ENCODE peak calls at places on chromosomes 1 and 21, in six cellular contexts. One of them, this sample, is unnamed.

GRCh38 chr1:205481629-205482071 is 22.8 kb upstream of the CDK18 start:
- DNase-seq in aorta: no peak
- DNase-seq in thoracic aorta: no peak
- DNase-seq in left lung: no peak
- DNase-seq in HepG2: no peak
- DNase-seq in effector memory CD4-positive, alpha-beta T cell: peak; percentile 12
- DNase-seq in this sample: peak; percentile 41

GRCh38 chr1:15837931-15838330 is 9.6 kb upstream of the SPEN start:
- DNase-seq in aorta: peak; percentile 69
- DNase-seq in thoracic aorta: no peak
- DNase-seq in left lung: no peak
- DNase-seq in HepG2: no peak
- DNase-seq in effector memory CD4-positive, alpha-beta T cell: no peak
- DNase-seq in this sample: no peak

GRCh38 chr1:181989521-181989920 is 72.0 kb downstream of the ZNF648 start:
- DNase-seq in aorta: no peak
- DNase-seq in thoracic aorta: no peak
- DNase-seq in left lung: no peak
- DNase-seq in HepG2: no peak
- DNase-seq in effector memory CD4-positive, alpha-beta T cell: no peak
- DNase-seq in this sample: no peak

GRCh38 chr1:245979589-245979988 is 527.5 kb downstream of the SMYD3 start:
- DNase-seq in aorta: no peak
- DNase-seq in thoracic aorta: no peak
- DNase-seq in left lung: no peak
- DNase-seq in HepG2: no peak
- DNase-seq in effector memory CD4-positive, alpha-beta T cell: no peak
- DNase-seq in this sample: no peak

GRCh38 chr1:93021539-93022134 is 57.4 kb upstream of the MTF2 start:
- DNase-seq in aorta: no peak
- DNase-seq in thoracic aorta: no peak
- DNase-seq in left lung: no peak
- DNase-seq in HepG2: peak; percentile 42
- DNase-seq in effector memory CD4-positive, alpha-beta T cell: no peak
- DNase-seq in this sample: peak; percentile 53

GRCh38 chr1:209335090-209335692 is 248.3 kb upstream of the CAMK1G start:
- DNase-seq in aorta: no peak
- DNase-seq in thoracic aorta: no peak
- DNase-seq in left lung: no peak
- DNase-seq in HepG2: peak; percentile 3
- DNase-seq in effector memory CD4-positive, alpha-beta T cell: no peak
- DNase-seq in this sample: no peak

GRCh38 chr1:117235863-117236465 is 25.2 kb upstream of the VTCN1 start:
- DNase-seq in aorta: no peak
- DNase-seq in thoracic aorta: no peak
- DNase-seq in left lung: no peak
- DNase-seq in HepG2: no peak
- DNase-seq in effector memory CD4-positive, alpha-beta T cell: no peak
- DNase-seq in this sample: no peak

GRCh38 chr1:116168277-116169032 is 57.3 kb downstream of the MAB21L3 start:
- DNase-seq in aorta: peak; percentile 96
- DNase-seq in thoracic aorta: no peak
- DNase-seq in left lung: peak; percentile 94
- DNase-seq in HepG2: no peak
- DNase-seq in effector memory CD4-positive, alpha-beta T cell: peak; percentile 66
- DNase-seq in this sample: peak; percentile 78

GRCh38 chr1:248858096-248858890 is 592 bp downstream of the ZNF692 start:
- DNase-seq in aorta: peak; percentile 88
- DNase-seq in thoracic aorta: no peak
- DNase-seq in left lung: peak; percentile 92
- DNase-seq in HepG2: peak; percentile 63
- DNase-seq in effector memory CD4-positive, alpha-beta T cell: peak; percentile 9
- DNase-seq in this sample: no peak

GRCh38 chr1:13513063-13513884 is 529 bp downstream of the LRRC38 start:
- DNase-seq in aorta: no peak
- DNase-seq in thoracic aorta: no peak
- DNase-seq in left lung: no peak
- DNase-seq in HepG2: no peak
- DNase-seq in effector memory CD4-positive, alpha-beta T cell: no peak
- DNase-seq in this sample: no peak

DNA sequence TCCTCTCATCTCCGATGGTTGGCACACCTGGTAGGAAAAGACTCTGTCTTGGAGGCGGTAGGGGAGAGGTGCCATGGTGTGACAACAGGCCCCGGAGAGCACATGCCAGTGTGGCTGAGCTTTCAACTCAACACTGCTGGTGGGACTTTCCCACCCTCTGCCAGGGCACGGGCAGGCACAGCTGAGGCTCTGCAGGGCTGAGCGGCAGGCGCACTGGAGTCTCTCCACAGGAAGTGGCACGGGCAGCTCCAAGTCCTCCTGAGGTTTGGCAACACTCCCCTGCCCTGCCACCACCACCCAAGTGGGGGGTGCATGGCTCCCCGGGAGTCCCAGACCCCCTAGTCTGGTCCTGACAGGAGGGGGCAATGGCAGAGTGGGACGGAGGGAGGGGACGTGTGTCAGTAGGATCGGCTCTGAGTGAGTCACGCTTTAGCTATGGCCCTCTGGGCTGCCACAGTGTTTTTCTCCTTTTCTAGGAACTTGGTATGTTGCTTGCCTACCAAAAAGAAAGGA is 27.3 kb upstream of the EVA1B start:
- DNase-seq in aorta: peak; percentile 84
- DNase-seq in thoracic aorta: peak; percentile 60
- DNase-seq in left lung: peak; percentile 86
- DNase-seq in HepG2: no peak
- DNase-seq in effector memory CD4-positive, alpha-beta T cell: no peak
- DNase-seq in this sample: peak; percentile 50
- H3K27ac ChIP-seq in aorta: peak overlapping the region; percentile 92
- H3K27ac ChIP-seq in thoracic aorta: peak overlapping the region; percentile 80
- H3K27ac ChIP-seq in left lung: peak overlapping the region; percentile 75
- H3K27ac ChIP-seq in HepG2: peak overlapping the region; percentile 11
- H3K27ac ChIP-seq in effector memory CD4-positive, alpha-beta T cell: peak overlapping the region; percentile 30
- H3K27ac ChIP-seq in this sample: no peak overlapping the region

GRCh38 chr1:20017741-20018140 is 38.3 kb upstream of the PLA2G2A start:
- DNase-seq in aorta: no peak
- DNase-seq in thoracic aorta: no peak
- DNase-seq in left lung: no peak
- DNase-seq in HepG2: no peak
- DNase-seq in effector memory CD4-positive, alpha-beta T cell: no peak
- DNase-seq in this sample: no peak
- H3K4me1 ChIP-seq in aorta: no peaks in the 10 kb centered on the region
- H3K4me1 ChIP-seq in thoracic aorta: no peaks in the 10 kb centered on the region
- H3K4me1 ChIP-seq in left lung: no peaks in the 10 kb centered on the region
- H3K4me1 ChIP-seq in HepG2: no peaks in the 10 kb centered on the region
- H3K4me1 ChIP-seq in effector memory CD4-positive, alpha-beta T cell: no peaks in the 10 kb centered on the region
- H3K4me1 ChIP-seq in this sample: no peaks in the 10 kb centered on the region

DNA sequence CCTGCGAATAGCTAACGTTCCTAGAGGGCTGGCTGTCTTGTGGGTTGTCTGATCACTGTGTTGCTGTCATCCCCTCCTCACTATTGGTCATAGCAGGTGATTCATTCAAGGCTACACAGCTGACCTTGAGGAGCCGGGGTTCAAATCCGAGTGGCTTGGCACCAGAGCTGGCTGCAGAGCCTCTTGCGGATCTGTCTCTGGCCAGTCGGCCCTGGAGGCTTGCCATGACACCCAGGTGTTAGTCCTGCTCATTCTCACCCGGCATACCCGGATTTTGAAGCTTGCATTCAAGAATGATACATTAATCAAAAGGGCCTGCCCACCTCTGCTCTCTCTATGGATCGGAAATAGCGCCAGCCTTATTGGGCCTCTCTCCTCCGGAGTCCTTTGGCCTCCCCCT is 110.4 kb downstream of the DHRS3 start:
- DNase-seq in aorta: no peak
- DNase-seq in thoracic aorta: no peak
- DNase-seq in left lung: no peak
- DNase-seq in HepG2: no peak
- DNase-seq in effector memory CD4-positive, alpha-beta T cell: no peak
- DNase-seq in this sample: no peak
- H3K27ac ChIP-seq in aorta: no peak overlapping the region
- H3K27ac ChIP-seq in thoracic aorta: no peak overlapping the region
- H3K27ac ChIP-seq in left lung: no peak overlapping the region
- H3K27ac ChIP-seq in HepG2: no peak overlapping the region
- H3K27ac ChIP-seq in effector memory CD4-positive, alpha-beta T cell: no peak overlapping the region
- H3K27ac ChIP-seq in this sample: no peak overlapping the region

DNA sequence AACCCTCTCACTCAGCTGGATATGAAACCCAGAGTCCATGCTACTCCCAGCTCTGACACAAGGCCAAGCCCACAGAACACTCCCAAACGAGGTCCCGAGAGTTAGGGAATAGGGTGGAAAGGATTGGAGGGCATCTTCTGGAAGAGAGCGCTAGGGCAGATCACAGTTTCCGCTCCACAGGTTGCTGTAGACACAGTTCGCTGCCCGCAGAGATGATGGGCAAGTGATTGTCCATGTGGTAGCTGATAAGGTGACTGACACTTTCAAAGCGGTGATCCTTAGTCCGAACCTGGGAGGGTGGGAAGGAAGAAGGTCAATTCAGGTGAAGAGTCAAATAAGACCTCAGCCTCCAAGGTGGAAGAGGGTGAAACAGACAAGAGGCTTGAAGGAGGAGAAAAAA is 2.1 kb upstream of the PYGO2 start:
- DNase-seq in aorta: no peak
- DNase-seq in thoracic aorta: no peak
- DNase-seq in left lung: no peak
- DNase-seq in HepG2: no peak
- DNase-seq in effector memory CD4-positive, alpha-beta T cell: no peak
- DNase-seq in this sample: peak; percentile 22
- H3K4me1 ChIP-seq in aorta: no peaks in the 10 kb centered on the region
- H3K4me1 ChIP-seq in thoracic aorta: peaks cover 13% of the 10 kb centered on the region
- H3K4me1 ChIP-seq in left lung: peaks cover 14% of the 10 kb centered on the region
- H3K4me1 ChIP-seq in HepG2: peaks cover 53% of the 10 kb centered on the region
- H3K4me1 ChIP-seq in effector memory CD4-positive, alpha-beta T cell: peaks cover 15% of the 10 kb centered on the region
- H3K4me1 ChIP-seq in this sample: peaks cover 19% of the 10 kb centered on the region

GRCh38 chr1:148263128-148263905 is 111.2 kb upstream of the NBPF11 start:
- DNase-seq in aorta: peak; percentile 80
- DNase-seq in thoracic aorta: peak; percentile 9
- DNase-seq in left lung: peak; percentile 85
- DNase-seq in HepG2: peak; percentile 66
- DNase-seq in effector memory CD4-positive, alpha-beta T cell: peak; percentile 19
- DNase-seq in this sample: peak; percentile 57
- H3K27ac ChIP-seq in aorta: no peak overlapping the region
- H3K27ac ChIP-seq in thoracic aorta: no peak overlapping the region
- H3K27ac ChIP-seq in left lung: no peak overlapping the region
- H3K27ac ChIP-seq in HepG2: no peak overlapping the region
- H3K27ac ChIP-seq in effector memory CD4-positive, alpha-beta T cell: peak overlapping the region; percentile 62
- H3K27ac ChIP-seq in this sample: peak overlapping the region; percentile 76

DNA sequence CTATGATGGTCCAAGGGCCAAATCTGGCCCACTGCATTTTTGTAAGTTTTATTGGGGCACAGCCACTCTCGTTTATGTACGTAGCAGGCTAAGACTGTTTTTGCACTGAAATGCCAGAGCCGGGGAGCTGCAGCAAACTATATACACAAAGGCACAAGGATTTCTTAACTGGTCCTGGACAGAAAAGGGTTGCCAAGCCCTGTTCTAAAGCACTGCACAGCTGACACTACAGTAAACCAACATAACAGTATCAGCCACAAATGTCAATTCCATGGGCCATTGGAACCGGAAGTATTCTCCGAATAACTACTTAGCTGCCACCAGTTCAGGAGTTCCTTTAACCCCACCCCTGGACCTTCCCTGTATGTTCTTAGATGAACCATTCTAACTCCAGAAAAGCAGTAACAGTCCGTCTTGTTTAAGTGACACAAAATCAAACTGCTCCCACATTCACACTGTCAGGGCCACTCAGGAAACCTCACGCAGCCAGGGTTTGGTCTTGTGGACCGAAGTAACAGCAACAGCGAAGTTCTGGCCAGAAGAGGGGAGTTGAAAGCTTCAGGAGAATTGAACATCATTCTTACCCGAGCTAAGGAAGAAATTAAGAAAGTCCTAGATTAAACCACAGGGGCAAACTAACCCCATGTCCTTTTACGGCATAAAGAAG is 49.1 kb downstream of the COQ8A start:
- DNase-seq in aorta: no peak
- DNase-seq in thoracic aorta: no peak
- DNase-seq in left lung: no peak
- DNase-seq in HepG2: no peak
- DNase-seq in effector memory CD4-positive, alpha-beta T cell: no peak
- DNase-seq in this sample: no peak
- H3K4me1 ChIP-seq in aorta: peaks cover 2% of the 10 kb centered on the region
- H3K4me1 ChIP-seq in thoracic aorta: peaks cover 13% of the 10 kb centered on the region
- H3K4me1 ChIP-seq in left lung: peaks cover 12% of the 10 kb centered on the region
- H3K4me1 ChIP-seq in HepG2: peaks cover 51% of the 10 kb centered on the region
- H3K4me1 ChIP-seq in effector memory CD4-positive, alpha-beta T cell: no peaks in the 10 kb centered on the region
- H3K4me1 ChIP-seq in this sample: peaks cover 6% of the 10 kb centered on the region

GRCh38 chr21:44970766-44971671 is 31.2 kb downstream of the SLX9 start:
- DNase-seq in aorta: no peak
- DNase-seq in thoracic aorta: no peak
- DNase-seq in left lung: peak; percentile 70
- DNase-seq in HepG2: no peak
- DNase-seq in effector memory CD4-positive, alpha-beta T cell: no peak
- DNase-seq in this sample: no peak
- H3K27ac ChIP-seq in aorta: no peak overlapping the region
- H3K27ac ChIP-seq in thoracic aorta: no peak overlapping the region
- H3K27ac ChIP-seq in left lung: no peak overlapping the region
- H3K27ac ChIP-seq in HepG2: no peak overlapping the region
- H3K27ac ChIP-seq in effector memory CD4-positive, alpha-beta T cell: no peak overlapping the region
- H3K27ac ChIP-seq in this sample: no peak overlapping the region

DNA sequence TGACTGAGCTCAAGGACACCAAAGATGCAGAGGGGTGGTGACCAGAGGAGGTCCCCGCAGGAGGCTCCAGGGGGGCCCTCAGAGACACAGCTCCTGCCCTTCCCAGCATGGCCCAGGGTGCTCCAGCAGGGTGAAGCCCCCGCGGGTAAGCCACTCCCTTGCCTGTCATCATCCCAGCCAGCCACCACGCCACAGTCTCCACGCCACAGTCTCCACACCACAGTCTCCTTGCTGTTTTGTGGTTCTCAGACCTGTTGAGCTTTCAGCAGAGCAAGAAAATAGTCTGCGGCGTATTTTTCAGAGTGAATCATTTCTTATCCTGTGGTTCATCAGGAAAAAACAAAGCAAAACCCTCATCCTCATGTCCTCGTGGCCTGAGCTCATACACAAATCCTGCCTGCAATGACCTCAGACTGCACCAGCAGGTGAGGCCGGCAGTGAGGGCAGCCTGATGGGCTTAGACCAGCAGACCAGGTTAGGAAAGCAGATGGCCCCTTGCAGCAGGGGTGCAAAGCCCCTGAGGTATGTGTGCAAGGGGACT is 25.7 kb upstream of the ABCG1 start:
- DNase-seq in aorta: no peak
- DNase-seq in thoracic aorta: no peak
- DNase-seq in left lung: no peak
- DNase-seq in HepG2: no peak
- DNase-seq in effector memory CD4-positive, alpha-beta T cell: peak; percentile 55
- DNase-seq in this sample: peak; percentile 66
- H3K4me1 ChIP-seq in aorta: no peaks in the 10 kb centered on the region
- H3K4me1 ChIP-seq in thoracic aorta: no peaks in the 10 kb centered on the region
- H3K4me1 ChIP-seq in left lung: peaks cover 8% of the 10 kb centered on the region
- H3K4me1 ChIP-seq in HepG2: no peaks in the 10 kb centered on the region
- H3K4me1 ChIP-seq in effector memory CD4-positive, alpha-beta T cell: peaks cover 38% of the 10 kb centered on the region
- H3K4me1 ChIP-seq in this sample: peaks cover 56% of the 10 kb centered on the region

This sample was measured in CD8-positive, alpha-beta memory T cell.